ENCODE peak calls at places on chromosomes 2 and 18, in five cellular contexts. W is small intestine; P is adrenal gland; C is stimulated activated effector memory CD8-positive, alpha-beta T cell treated with anti-CD3 and anti-CD28 coated beads, Interleukin-12 subunit alpha, Interleukin-12 subunit beta, amount 100 ng/mL, for 72 hours; T is heart right ventricle. R is an unnamed sample.

GRCh38 chr2:179174240-179174639 is 90.4 kb downstream of the SESTD1 start:
- DNase-seq in C (no peak), T (no peak), P (no peak), W (no peak), R (no peak)

GRCh38 chr2:239930378-239930777 is 94.8 kb downstream of the NDUFA10 start:
- DNase-seq in W (no peak), C (no peak), T (peak), P (peak), R (peak)

GRCh38 chr2:238370482-238371372 is 50.4 kb downstream of the TRAF3IP1 start:
- DNase-seq in C (peak), T (peak), W (peak), P (peak), R (peak)

GRCh38 chr2:132538331-132538855 is 121.8 kb downstream of the GPR39 start:
- DNase-seq in C (no peak), W (no peak), T (no peak), P (no peak), R (no peak)

GRCh38 chr2:202038471-202039277 is 5.0 kb downstream of the FZD7 start:
- DNase-seq in T (no peak), W (peak), P (no peak), C (no peak), R (no peak)

GRCh38 chr18:3055201-3055600 is 42.3 kb upstream of the LPIN2 start:
- DNase-seq in P (no peak), T (no peak), W (no peak), C (no peak), R (no peak)

GRCh38 chr2:70710276-70710675 is 57.7 kb downstream of the ADD2 start:
- DNase-seq in T (no peak), W (no peak), C (no peak), P (no peak), R (no peak)

GRCh38 chr18:76994086-76994654 is 138.4 kb downstream of the MBP start:
- DNase-seq in C (no peak), P (no peak), T (no peak), W (no peak), R (no peak)

GRCh38 chr18:76376225-76376624 is 118.8 kb downstream of the ZNF516 start:
- DNase-seq in W (no peak), C (no peak), P (no peak), T (no peak), R (no peak)

GRCh38 chr18:13382990-13383821 is 164.6 kb downstream of the LDLRAD4 start:
- DNase-seq in T (no peak), W (no peak), P (no peak), C (no peak), R (no peak)

GRCh38 chr2:224401641-224402342 is at the start of gene FAM124B:
- DNase-seq in C (no peak), W (peak), P (peak), T (peak), R (peak)

GRCh38 chr2:100676346-100676745 is 113.6 kb downstream of the PDCL3 start:
- DNase-seq in W (no peak), P (no peak), C (no peak), T (no peak), R (no peak)